ENCODE peak calls at places on chromosomes 7 and 10, in four cellular contexts. I is esophagus squamous epithelium, L is IMR-90, T is HCT116. D is an unnamed sample.

GRCh38 chr7:958221-959200 is 4.0 kb upstream of the ADAP1 start:
- DNase-seq in I (no peak), L (no peak), T (no peak), D (no peak)

GRCh38 chr7:110090113-110090820 is 1000.7 kb upstream of the LRRN3 start:
- DNase-seq in I (no peak), L (peak), T (peak), D (no peak)

GRCh38 chr10:119535310-119535709 is 7.2 kb downstream of the RGS10 start:
- DNase-seq in I (no peak), L (peak), T (no peak), D (no peak)

GRCh38 chr10:36666451-36666850 is 458.9 kb upstream of the ANKRD30A start:
- DNase-seq in I (no peak), L (peak), T (no peak), D (no peak)

GRCh38 chr7:88141953-88142352 is 77.9 kb downstream of the SRI start:
- DNase-seq in I (no peak), L (no peak), T (no peak), D (no peak)

GRCh38 chr10:127374901-127375300 is 174.2 kb upstream of the NPS start:
- DNase-seq in I (no peak), L (no peak), T (no peak), D (no peak)

GRCh38 chr10:112653215-112653614 is 206.2 kb downstream of the VTI1A start:
- DNase-seq in I (no peak), L (no peak), T (no peak), D (no peak)

GRCh38 chr10:46520381-46520780 is 36.1 kb downstream of the GPRIN2 start:
- DNase-seq in I (no peak), L (no peak), T (no peak), D (no peak)

GRCh38 chr10:104122273-104123107 is 519 bp downstream of the SFR1 start:
- DNase-seq in I (no peak), L (peak), T (no peak), D (no peak)

GRCh38 chr7:36116347-36117200 is 36.5 kb upstream of the EEPD1 start:
- DNase-seq in I (no peak), L (no peak), T (peak), D (peak)

GRCh38 chr7:33157781-33158180 is 28.4 kb downstream of the BBS9 start:
- DNase-seq in I (no peak), L (peak), T (no peak), D (no peak)

GRCh38 chr10:133373104-133373624 is at the start of gene ECHS1:
- DNase-seq in I (peak), L (peak), T (peak), D (peak)
- TF ChIP-seq POLR2A in I (peak), L (peak), T (peak), D (peak)

DNA sequence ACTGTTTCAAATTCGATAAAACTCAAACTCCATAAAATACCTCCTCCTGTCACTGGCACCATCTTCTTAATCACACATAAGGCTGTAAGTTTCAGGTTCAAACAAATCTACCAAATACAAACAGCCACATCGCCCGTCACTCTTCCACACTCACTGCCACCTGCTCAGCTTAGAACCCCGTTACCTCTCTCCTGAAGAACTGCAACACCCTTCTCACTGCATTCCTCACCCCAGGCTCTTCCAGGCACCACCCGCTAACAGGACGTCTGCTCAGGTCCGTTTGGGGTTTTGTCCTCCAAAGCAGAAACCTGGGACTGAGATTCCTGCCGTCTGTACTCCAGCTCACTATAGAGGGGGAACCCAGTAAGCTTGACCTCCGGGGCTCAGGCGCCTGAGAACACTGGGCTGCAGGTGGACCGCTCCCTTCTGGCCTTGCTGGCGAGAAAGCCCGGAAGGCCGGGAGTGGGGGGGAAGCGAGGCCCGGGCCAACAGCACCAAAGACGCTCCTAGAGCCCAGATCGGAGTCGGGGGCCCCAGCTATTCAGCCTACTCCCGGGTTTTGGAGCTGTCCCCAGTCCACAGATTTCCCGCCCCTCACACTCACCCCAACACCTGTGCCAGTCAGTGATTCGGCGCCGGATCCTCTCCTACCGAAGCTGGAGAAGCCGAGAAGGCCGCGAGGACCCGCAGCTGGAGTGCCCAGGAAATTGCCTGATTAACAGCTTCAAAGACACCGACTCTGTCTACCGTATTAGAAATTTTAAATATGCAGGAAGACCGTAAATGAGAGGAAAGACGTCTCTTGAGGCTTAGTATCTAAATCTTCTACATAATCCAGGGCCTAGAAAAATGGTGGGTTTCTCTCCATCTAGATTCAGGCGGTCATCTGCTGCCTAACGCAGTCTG is at the start of gene AP3M1:
- DNase-seq in I (peak), L (no peak), T (no peak), D (peak)
- TF ChIP-seq POLR2A in I (no peak), L (no peak), T (peak), D (peak)

DNA sequence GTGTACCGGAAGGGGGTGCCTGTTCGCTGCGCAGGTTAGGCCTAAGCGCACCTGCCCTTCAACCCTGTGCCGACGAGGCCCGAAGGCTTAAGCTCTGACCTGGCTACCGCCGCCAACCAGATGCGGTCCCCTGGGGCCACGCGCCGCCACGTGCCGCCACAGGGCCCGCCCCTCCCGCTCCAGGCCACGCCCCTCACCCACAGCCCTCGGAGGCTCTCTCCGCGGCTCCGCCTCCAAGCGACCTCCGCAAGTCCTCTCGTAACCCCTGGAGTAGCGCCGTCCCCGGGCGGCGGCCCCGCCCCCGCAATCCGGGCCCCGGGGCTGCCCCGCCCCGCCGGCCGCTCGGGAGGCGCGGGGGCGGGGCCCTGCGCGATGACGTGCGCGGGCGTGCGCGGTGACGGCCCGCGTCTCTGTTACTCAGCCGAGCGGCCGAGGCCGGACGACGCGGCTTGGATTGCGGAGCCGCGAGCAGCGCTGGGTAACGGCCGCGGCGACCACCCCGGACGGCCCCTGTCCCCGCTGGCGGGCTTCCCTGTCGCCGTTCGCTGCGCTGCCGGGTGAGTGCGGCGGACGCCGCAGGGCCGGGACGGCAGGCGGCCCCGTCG is at the start of gene MAPK8:
- DNase-seq in I (peak), L (peak), T (peak), D (peak)
- TF ChIP-seq POLR2A in I (peak), L (peak), T (no peak), D (peak)

GRCh38 chr10:93703066-93703465 is 674 bp upstream of the FRA10AC1 start:
- DNase-seq in I (no peak), L (peak), T (no peak), D (no peak)

GRCh38 chr10:93707623-93708022 is 5.2 kb upstream of the FRA10AC1 start:
- DNase-seq in I (no peak), L (no peak), T (no peak), D (no peak)

GRCh38 chr10:93703841-93704240 is 1.4 kb upstream of the FRA10AC1 start:
- DNase-seq in I (no peak), L (no peak), T (no peak), D (no peak)

GRCh38 chr10:93701903-93702277 is 502 bp downstream of the FRA10AC1 start:
- DNase-seq in I (no peak), L (peak), T (no peak), D (peak)

GRCh38 chr10:93702278-93703001 is at the start of gene FRA10AC1:
- DNase-seq in I (peak), L (peak), T (peak), D (peak)
- TF ChIP-seq POLR2A in I (peak), L (no peak), T (peak), D (peak)

DNA sequence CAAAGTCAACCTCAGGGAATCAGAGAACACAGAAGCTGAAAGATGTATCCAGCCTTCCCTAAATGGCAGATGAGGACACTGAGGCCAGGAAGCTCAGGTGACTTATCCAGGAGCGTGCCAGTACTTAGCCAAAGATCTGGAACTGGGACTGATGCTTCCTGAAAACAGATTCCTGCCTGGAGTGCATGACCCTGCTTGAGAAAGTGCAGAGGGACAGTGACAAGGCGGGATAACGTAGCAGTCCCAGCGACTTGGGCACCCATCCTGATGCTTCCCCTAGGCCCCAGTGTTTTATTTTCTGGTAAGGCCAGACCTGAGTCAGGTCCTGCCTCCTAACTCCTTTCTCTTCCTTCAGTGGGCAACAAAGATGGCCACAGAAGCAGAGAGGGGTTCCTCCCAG is 48.6 kb downstream of the KIAA1217 start:
- DNase-seq in I (no peak), L (no peak), T (no peak), D (no peak)
- TF ChIP-seq POLR2A in I (no peak), L (no peak), T (no peak), D (no peak)

GRCh38 chr10:94065787-94066186 is 72.1 kb downstream of the PLCE1 start:
- DNase-seq in I (no peak), L (no peak), T (no peak), D (no peak)

GRCh38 chr10:94065344-94065743 is 71.6 kb downstream of the PLCE1 start:
- DNase-seq in I (no peak), L (peak), T (no peak), D (no peak)

GRCh38 chr10:94062611-94063010 is 68.9 kb downstream of the PLCE1 start:
- DNase-seq in I (no peak), L (no peak), T (no peak), D (no peak)

GRCh38 chr10:94069884-94070283 is 76.2 kb downstream of the PLCE1 start:
- DNase-seq in I (no peak), L (peak), T (no peak), D (no peak)

DNA sequence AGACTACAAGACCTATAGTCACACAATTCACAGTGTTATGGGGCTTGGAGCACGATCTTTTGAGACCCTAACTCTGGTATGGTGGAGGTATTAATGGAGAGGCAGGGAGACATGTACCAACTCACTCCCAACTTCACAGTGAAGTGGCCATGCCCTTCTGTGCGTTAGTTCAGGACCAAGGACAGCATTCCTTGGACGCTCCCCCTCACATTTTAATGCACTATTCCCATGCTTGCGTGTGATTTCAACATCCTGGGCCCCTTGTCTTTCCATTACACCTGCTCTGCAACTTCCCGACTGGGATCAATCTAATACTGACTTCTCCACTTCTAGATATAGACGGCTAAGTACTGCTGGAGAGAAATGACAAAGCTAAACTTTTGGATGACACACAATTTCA is 72.7 kb downstream of the PLCE1 start:
- DNase-seq in I (no peak), L (peak), T (no peak), D (no peak)
- TF ChIP-seq POLR2A in I (no peak), L (no peak), T (no peak), D (no peak)

GRCh38 chr10:97596101-97597055 is 6.9 kb downstream of the C10orf62 start:
- DNase-seq in I (no peak), L (peak), T (peak), D (peak)
- TF ChIP-seq POLR2A in I (no peak), L (no peak), T (no peak), D (no peak)

DNA sequence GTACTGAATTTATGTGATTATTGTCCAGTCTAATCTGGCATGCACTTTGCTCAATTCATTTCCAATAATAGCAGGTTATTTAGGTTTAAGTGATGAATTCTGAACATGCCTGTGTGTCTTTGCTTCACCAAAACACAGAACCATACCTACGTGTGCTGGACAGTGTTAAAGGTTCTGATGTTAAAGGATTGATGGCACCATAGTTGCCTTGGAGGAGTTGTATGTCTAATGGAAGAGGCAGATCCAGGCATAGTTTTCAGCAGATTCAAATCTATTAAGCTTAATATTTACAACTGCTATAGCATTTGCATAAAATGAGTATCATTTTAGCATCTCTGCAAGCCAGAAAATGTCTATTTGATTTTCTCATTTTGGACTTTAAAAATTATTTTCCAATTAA is 28.0 kb upstream of the UMAD1 start:
- DNase-seq in I (no peak), L (no peak), T (no peak), D (no peak)
- TF ChIP-seq POLR2A in I (no peak), L (no peak), T (no peak), D (no peak)

GRCh38 chr7:151468214-151469023 is 28.5 kb upstream of the CRYGN start:
- DNase-seq in I (no peak), L (no peak), T (no peak), D (no peak)

GRCh38 chr7:151465169-151465568 is 25.2 kb upstream of the CRYGN start:
- DNase-seq in I (no peak), L (no peak), T (no peak), D (no peak)

GRCh38 chr7:151472644-151473380 is 32.9 kb upstream of the CRYGN start:
- DNase-seq in I (no peak), L (no peak), T (no peak), D (no peak)

GRCh38 chr7:151469281-151469680 is 29.3 kb upstream of the CRYGN start:
- DNase-seq in I (no peak), L (no peak), T (no peak), D (no peak)

DNA sequence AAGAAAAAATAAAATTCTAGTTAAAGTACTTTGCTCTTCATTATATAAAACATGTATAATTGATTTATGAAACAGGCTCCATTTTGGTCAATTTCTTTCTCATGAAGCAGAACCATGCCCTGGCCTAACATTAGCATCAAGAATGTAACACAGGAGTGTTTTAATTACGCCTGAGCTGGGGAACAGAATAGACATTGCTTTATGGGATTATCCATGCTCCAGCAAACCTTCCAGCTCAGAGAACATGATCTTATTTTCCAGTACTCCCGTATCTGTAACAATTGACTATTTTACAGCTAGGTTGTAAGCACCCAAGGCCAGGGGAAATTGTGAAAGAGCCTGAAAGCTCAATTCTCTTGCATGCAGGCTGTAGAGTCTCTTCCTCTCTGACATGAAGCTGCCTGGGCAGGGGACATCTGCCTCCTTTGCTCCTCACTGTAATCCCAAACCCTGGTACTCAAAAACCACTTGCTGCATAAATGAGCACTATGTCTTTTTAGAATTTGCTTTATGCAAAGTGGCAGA is 30.8 kb upstream of the CRYGN start:
- DNase-seq in I (no peak), L (no peak), T (no peak), D (no peak)
- TF ChIP-seq POLR2A in I (no peak), L (no peak), T (no peak), D (no peak)